ENCODE peak calls at places on chromosomes 1 and 21, in five cellular contexts. F, D, N, V and L are unnamed samples.

GRCh38 chr1:201346987-201347386 is 30.5 kb downstream of the TNNT2 start:
- DNase-seq in N (no peak), D (no peak), V (no peak), F (no peak), L (no peak)

GRCh38 chr21:39972471-39972870 is 105.2 kb downstream of the PCP4 start:
- DNase-seq in D (no peak), N (no peak), F (no peak), V (no peak), L (peak; percentile 2)

GRCh38 chr1:112744019-112744578 is 29.0 kb upstream of the PPM1J start:
- DNase-seq in V (peak; percentile 44), N (no peak), F (peak; percentile 29), D (peak; percentile 77), L (peak; percentile 57)

GRCh38 chr1:2214541-2215241 is 13.4 kb upstream of the SKI start:
- DNase-seq in D (no peak), F (no peak), V (no peak), N (no peak), L (no peak)

GRCh38 chr1:170377896-170378634 is 153.9 kb upstream of the GORAB start:
- DNase-seq in F (no peak), D (no peak), N (no peak), V (no peak), L (no peak)

GRCh38 chr1:68973459-68974244 is 476.8 kb upstream of the DEPDC1 start:
- DNase-seq in D (no peak), V (peak; percentile 8), F (no peak), N (no peak), L (peak; percentile 34)

GRCh38 chr1:17637055-17637454 is 97.6 kb downstream of the ARHGEF10L start:
- DNase-seq in D (no peak), V (no peak), F (no peak), N (no peak), L (no peak)

GRCh38 chr1:206921772-206922265 is at the start of gene FCMR:
- DNase-seq in D (no peak), N (no peak), F (no peak), V (no peak), L (no peak)

GRCh38 chr1:5709976-5710375 is 282.2 kb downstream of the NPHP4 start:
- DNase-seq in F (no peak), V (no peak), D (peak; percentile 19), N (no peak), L (no peak)

GRCh38 chr1:241985787-241986186 is 13.1 kb downstream of the MAP1LC3C start:
- DNase-seq in D (peak; percentile 58), N (no peak), F (peak; percentile 33), V (peak; percentile 50), L (no peak)

GRCh38 chr1:2344121-2344681 is 47.2 kb downstream of the MORN1 start:
- DNase-seq in N (no peak), D (no peak), F (no peak), V (no peak), L (no peak)

GRCh38 chr21:27820342-27820741 is 853.5 kb upstream of the ADAMTS5 start:
- DNase-seq in V (no peak), D (no peak), N (no peak), F (no peak), L (no peak)

GRCh38 chr1:67335451-67335850 is 27.8 kb downstream of the IL12RB2 start:
- DNase-seq in V (no peak), D (no peak), F (no peak), N (no peak), L (no peak)

GRCh38 chr1:223700942-223701637 is 11.2 kb upstream of the CAPN2 start:
- DNase-seq in V (peak; percentile 98), D (peak; percentile 52), N (no peak), F (no peak), L (peak; percentile 96)

GRCh38 chr1:243837907-243838546 is 12.0 kb downstream of the AKT3 start:
- DNase-seq in V (no peak), D (no peak), N (no peak), F (no peak), L (no peak)

GRCh38 chr1:1290238-1290731 is 10.0 kb downstream of the SCNN1D start:
- DNase-seq in V (peak; percentile 63), N (no peak), F (no peak), D (peak; percentile 79), L (peak; percentile 82)

GRCh38 chr1:204616683-204617082 is 68.9 kb downstream of the LRRN2 start:
- DNase-seq in V (peak; percentile 15), N (no peak), F (no peak), D (no peak), L (no peak)

GRCh38 chr1:193476748-193477147 is 290.3 kb upstream of the B3GALT2 start:
- DNase-seq in N (no peak), D (no peak), F (no peak), V (no peak), L (no peak)

GRCh38 chr1:966603-967295 is 467 bp downstream of the PLEKHN1 start:
- DNase-seq in V (peak; percentile 74), N (no peak), F (peak; percentile 35), D (peak; percentile 76), L (peak; percentile 75)

GRCh38 chr1:236868625-236869467 is 73.8 kb downstream of the MTR start:
- DNase-seq in N (peak; percentile 27), D (peak; percentile 67), F (peak; percentile 47), V (peak; percentile 64), L (peak; percentile 77)

GRCh38 chr21:33308586-33309490 is 15.9 kb upstream of the IFNAR1 start:
- DNase-seq in D (no peak), V (peak; percentile 52), F (no peak), N (no peak), L (peak; percentile 82)

GRCh38 chr21:17784604-17785402 is 34.4 kb downstream of the C21orf91 start:
- DNase-seq in V (no peak), D (no peak), F (no peak), N (no peak), L (no peak)

GRCh38 chr1:168386949-168387586 is 106.4 kb downstream of the TBX19 start:
- DNase-seq in F (peak; percentile 20), N (no peak), V (no peak), D (peak; percentile 81), L (peak; percentile 70)

GRCh38 chr1:110174961-110175360 is 24.7 kb downstream of the SLC6A17 start:
- DNase-seq in N (no peak), V (peak; percentile 15), D (no peak), F (no peak), L (peak; percentile 13)
- H2BK12ac ChIP-seq in N (no peak overlapping the region), V (no peak overlapping the region), D (no peak overlapping the region), F (no peak overlapping the region), L (no peak overlapping the region)

GRCh38 chr1:8312235-8313218 is 5.4 kb upstream of the SLC45A1 start:
- DNase-seq in V (no peak), D (no peak), N (no peak), F (no peak), L (no peak)
- H2BK5ac ChIP-seq in V (no peak overlapping the region), D (no peak overlapping the region), N (peak overlapping the region; percentile 41), F (no peak overlapping the region), L (no peak overlapping the region)

GRCh38 chr1:188241629-188242028 is 1412.9 kb downstream of the PLA2G4A start:
- DNase-seq in V (no peak), D (no peak), F (no peak), N (no peak), L (no peak)
- H2BK12ac ChIP-seq in V (no peak overlapping the region), D (no peak overlapping the region), F (no peak overlapping the region), N (no peak overlapping the region), L (no peak overlapping the region)

DNA sequence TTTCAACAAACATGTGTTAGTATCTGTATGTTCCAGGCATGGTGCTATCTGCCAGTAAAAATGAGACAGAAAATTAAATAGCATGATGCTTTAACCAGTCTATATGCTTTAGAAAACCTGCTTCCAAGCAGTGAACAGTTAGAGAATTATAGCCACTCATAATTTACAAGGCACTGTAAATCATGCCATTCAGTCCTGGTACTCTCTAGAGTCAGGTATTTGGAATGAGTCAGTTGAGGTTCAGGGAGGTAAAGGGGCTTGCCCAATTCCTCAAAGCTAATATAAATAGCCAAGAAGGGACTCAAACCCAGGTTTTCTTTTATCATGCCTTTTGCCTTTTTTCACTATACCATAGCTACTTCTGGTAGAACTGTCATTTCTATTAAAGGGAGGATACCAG is 184.4 kb downstream of the NFIA start:
- DNase-seq in N (no peak), V (no peak), F (no peak), D (no peak), L (no peak)
- H2BK5ac ChIP-seq in N (no peak overlapping the region), V (no peak overlapping the region), F (no peak overlapping the region), D (no peak overlapping the region), L (no peak overlapping the region)

GRCh38 chr1:94856004-94856403 is 35.8 kb downstream of the SLC44A3 start:
- DNase-seq in V (no peak), N (no peak), D (no peak), F (no peak), L (peak; percentile 67)
- H2BK12ac ChIP-seq in V (no peak overlapping the region), N (no peak overlapping the region), D (no peak overlapping the region), F (no peak overlapping the region), L (no peak overlapping the region)

GRCh38 chr21:42075686-42076471 is 4.8 kb downstream of the UMODL1 start:
- DNase-seq in D (no peak), F (no peak), N (no peak), V (no peak), L (no peak)
- H2BK5ac ChIP-seq in D (no peak overlapping the region), F (no peak overlapping the region), N (no peak overlapping the region), V (no peak overlapping the region), L (no peak overlapping the region)

GRCh38 chr1:219904934-219905333 is 23.4 kb downstream of the SLC30A10 start:
- DNase-seq in N (no peak), V (no peak), F (no peak), D (no peak), L (no peak)
- H2BK12ac ChIP-seq in N (no peak overlapping the region), V (no peak overlapping the region), F (no peak overlapping the region), D (no peak overlapping the region), L (no peak overlapping the region)

GRCh38 chr1:16397095-16397494 is 30.1 kb downstream of the SZRD1 start:
- DNase-seq in F (no peak), D (no peak), V (no peak), N (no peak), L (no peak)

GRCh38 chr1:16398371-16398953 is 31.4 kb downstream of the SZRD1 start:
- DNase-seq in D (no peak), N (no peak), V (no peak), F (no peak), L (no peak)

GRCh38 chr1:16394977-16395376 is 27.9 kb downstream of the SZRD1 start:
- DNase-seq in N (no peak), V (no peak), D (no peak), F (no peak), L (no peak)

GRCh38 chr1:16394178-16394521 is 27.1 kb downstream of the SZRD1 start:
- DNase-seq in N (no peak), D (no peak), V (no peak), F (no peak), L (no peak)

DNA sequence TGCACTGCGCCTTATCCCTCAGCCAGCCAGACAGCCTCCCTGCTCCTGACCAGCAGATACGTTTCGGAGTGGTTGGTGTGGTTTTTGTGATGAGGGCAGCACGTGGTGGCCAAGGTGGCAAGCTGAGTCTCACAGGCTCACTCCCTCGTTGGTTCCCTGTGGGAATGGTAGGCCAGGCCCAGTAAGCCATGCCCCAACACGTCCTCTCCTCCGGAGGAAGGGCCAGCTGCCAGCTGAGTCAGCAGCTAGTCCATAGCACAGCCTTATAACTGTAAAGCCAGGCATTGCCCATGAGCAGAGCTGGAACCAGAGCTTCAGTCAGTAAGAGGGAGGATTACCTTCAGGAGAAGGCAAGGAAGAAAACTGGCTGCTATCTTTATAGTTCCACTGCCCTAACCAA is 29.5 kb downstream of the SZRD1 start:
- DNase-seq in F (no peak), D (no peak), N (no peak), V (peak; percentile 35), L (no peak)
- H2BK5ac ChIP-seq in F (no peak overlapping the region), D (no peak overlapping the region), N (no peak overlapping the region), V (no peak overlapping the region), L (no peak overlapping the region)